ENCODE peak calls at places on chromosomes 1 and 21, in six cellular contexts. One of them, this sample, is unnamed. For H3K4me1, the result is how much of the 10 kb centered on the place peaks cover.

GRCh38 chr1:32334864-32335618 is 992 bp downstream of the MARCKSL1 start:
- DNase-seq in right lobe of liver: peak
- DNase-seq in IMR-90: peak
- DNase-seq in heart left ventricle: peak
- DNase-seq in prostate gland: no peak
- DNase-seq in sigmoid colon: peak
- DNase-seq in this sample: peak

GRCh38 chr1:224852901-224853568 is 76.4 kb upstream of the DNAH14 start:
- DNase-seq in right lobe of liver: no peak
- DNase-seq in IMR-90: peak
- DNase-seq in heart left ventricle: no peak
- DNase-seq in prostate gland: no peak
- DNase-seq in sigmoid colon: no peak
- DNase-seq in this sample: no peak

GRCh38 chr1:45673956-45674355 is 12.4 kb downstream of the GPBP1L1 start:
- DNase-seq in right lobe of liver: no peak
- DNase-seq in IMR-90: peak
- DNase-seq in heart left ventricle: no peak
- DNase-seq in prostate gland: no peak
- DNase-seq in sigmoid colon: no peak
- DNase-seq in this sample: no peak

GRCh38 chr1:229624521-229624905 is 1.4 kb downstream of the TAF5L start:
- DNase-seq in right lobe of liver: no peak
- DNase-seq in IMR-90: no peak
- DNase-seq in heart left ventricle: no peak
- DNase-seq in prostate gland: no peak
- DNase-seq in sigmoid colon: no peak
- DNase-seq in this sample: no peak

GRCh38 chr1:185420588-185421081 is 103.6 kb upstream of the IVNS1ABP start:
- DNase-seq in right lobe of liver: no peak
- DNase-seq in IMR-90: no peak
- DNase-seq in heart left ventricle: no peak
- DNase-seq in prostate gland: no peak
- DNase-seq in sigmoid colon: no peak
- DNase-seq in this sample: no peak

GRCh38 chr1:54480201-54480848 is 67.7 kb upstream of the ACOT11 start:
- DNase-seq in right lobe of liver: no peak
- DNase-seq in IMR-90: no peak
- DNase-seq in heart left ventricle: no peak
- DNase-seq in prostate gland: no peak
- DNase-seq in sigmoid colon: no peak
- DNase-seq in this sample: no peak

GRCh38 chr1:229888157-229888556 is 178.9 kb upstream of the GALNT2 start:
- DNase-seq in right lobe of liver: no peak
- DNase-seq in IMR-90: no peak
- DNase-seq in heart left ventricle: no peak
- DNase-seq in prostate gland: no peak
- DNase-seq in sigmoid colon: no peak
- DNase-seq in this sample: no peak

GRCh38 chr1:59699227-59699847 is 115.4 kb upstream of the HOOK1 start:
- DNase-seq in right lobe of liver: no peak
- DNase-seq in IMR-90: peak
- DNase-seq in heart left ventricle: no peak
- DNase-seq in prostate gland: no peak
- DNase-seq in sigmoid colon: no peak
- DNase-seq in this sample: no peak

GRCh38 chr1:3049164-3049563 is 19.8 kb upstream of the PRDM16 start:
- DNase-seq in right lobe of liver: no peak
- DNase-seq in IMR-90: no peak
- DNase-seq in heart left ventricle: no peak
- DNase-seq in prostate gland: no peak
- DNase-seq in sigmoid colon: peak
- DNase-seq in this sample: no peak

GRCh38 chr1:35386290-35386689 is 117.8 kb downstream of the ZMYM4 start:
- DNase-seq in right lobe of liver: no peak
- DNase-seq in IMR-90: no peak
- DNase-seq in heart left ventricle: no peak
- DNase-seq in prostate gland: no peak
- DNase-seq in sigmoid colon: no peak
- DNase-seq in this sample: no peak

GRCh38 chr1:52057876-52058275 is 1.8 kb downstream of the BTF3L4 start:
- DNase-seq in right lobe of liver: no peak
- DNase-seq in IMR-90: no peak
- DNase-seq in heart left ventricle: no peak
- DNase-seq in prostate gland: no peak
- DNase-seq in sigmoid colon: no peak
- DNase-seq in this sample: no peak

GRCh38 chr21:18244721-18245486 is at the start of gene CHODL:
- DNase-seq in right lobe of liver: no peak
- DNase-seq in IMR-90: no peak
- DNase-seq in heart left ventricle: no peak
- DNase-seq in prostate gland: no peak
- DNase-seq in sigmoid colon: no peak
- DNase-seq in this sample: no peak

GRCh38 chr1:210568631-210569030 is 239.9 kb downstream of the HHAT start:
- DNase-seq in right lobe of liver: no peak
- DNase-seq in IMR-90: no peak
- DNase-seq in heart left ventricle: no peak
- DNase-seq in prostate gland: no peak
- DNase-seq in sigmoid colon: no peak
- DNase-seq in this sample: no peak

GRCh38 chr1:162687870-162688269 is 55.6 kb downstream of the DDR2 start:
- DNase-seq in right lobe of liver: peak
- DNase-seq in IMR-90: no peak
- DNase-seq in heart left ventricle: no peak
- DNase-seq in prostate gland: no peak
- DNase-seq in sigmoid colon: peak
- DNase-seq in this sample: no peak

GRCh38 chr1:221284028-221284427 is 404.8 kb downstream of the HLX start:
- DNase-seq in right lobe of liver: no peak
- DNase-seq in IMR-90: peak
- DNase-seq in heart left ventricle: no peak
- DNase-seq in prostate gland: no peak
- DNase-seq in sigmoid colon: no peak
- DNase-seq in this sample: no peak

GRCh38 chr21:36437745-36438128 is 42.2 kb downstream of the CLDN14 start:
- DNase-seq in right lobe of liver: no peak
- DNase-seq in IMR-90: peak
- DNase-seq in heart left ventricle: no peak
- DNase-seq in prostate gland: no peak
- DNase-seq in sigmoid colon: no peak
- DNase-seq in this sample: no peak

GRCh38 chr21:44537930-44538911 is 1.8 kb downstream of the KRTAP10-1 start:
- DNase-seq in right lobe of liver: peak
- DNase-seq in IMR-90: no peak
- DNase-seq in heart left ventricle: no peak
- DNase-seq in prostate gland: no peak
- DNase-seq in sigmoid colon: peak
- DNase-seq in this sample: peak

GRCh38 chr1:105204836-105205371 is 1455.2 kb downstream of the AMY1C start:
- DNase-seq in right lobe of liver: no peak
- DNase-seq in IMR-90: no peak
- DNase-seq in heart left ventricle: no peak
- DNase-seq in prostate gland: no peak
- DNase-seq in sigmoid colon: no peak
- DNase-seq in this sample: no peak

GRCh38 chr21:36156815-36157670 is at the start of gene DOP1B:
- DNase-seq in right lobe of liver: peak
- DNase-seq in IMR-90: no peak
- DNase-seq in heart left ventricle: no peak
- DNase-seq in prostate gland: no peak
- DNase-seq in sigmoid colon: no peak
- DNase-seq in this sample: peak

GRCh38 chr21:44842721-44843445 is 25.0 kb upstream of the SUMO3 start:
- DNase-seq in right lobe of liver: no peak
- DNase-seq in IMR-90: no peak
- DNase-seq in heart left ventricle: no peak
- DNase-seq in prostate gland: no peak
- DNase-seq in sigmoid colon: no peak
- DNase-seq in this sample: no peak

GRCh38 chr1:236160540-236161127 is 18.3 kb downstream of the GPR137B start:
- DNase-seq in right lobe of liver: no peak
- DNase-seq in IMR-90: no peak
- DNase-seq in heart left ventricle: no peak
- DNase-seq in prostate gland: no peak
- DNase-seq in sigmoid colon: peak
- DNase-seq in this sample: no peak

GRCh38 chr1:84217239-84217638 is 73.2 kb downstream of the PRKACB start:
- DNase-seq in right lobe of liver: no peak
- DNase-seq in IMR-90: no peak
- DNase-seq in heart left ventricle: no peak
- DNase-seq in prostate gland: no peak
- DNase-seq in sigmoid colon: no peak
- DNase-seq in this sample: no peak

GRCh38 chr1:196603651-196604050 is 4.6 kb downstream of the KCNT2 start:
- DNase-seq in right lobe of liver: no peak
- DNase-seq in IMR-90: no peak
- DNase-seq in heart left ventricle: no peak
- DNase-seq in prostate gland: no peak
- DNase-seq in sigmoid colon: no peak
- DNase-seq in this sample: no peak

GRCh38 chr1:196611873-196612272 is 3.6 kb upstream of the KCNT2 start:
- DNase-seq in right lobe of liver: no peak
- DNase-seq in IMR-90: no peak
- DNase-seq in heart left ventricle: no peak
- DNase-seq in prostate gland: no peak
- DNase-seq in sigmoid colon: no peak
- DNase-seq in this sample: no peak

GRCh38 chr1:196607940-196608339 is 300 bp downstream of the KCNT2 start:
- DNase-seq in right lobe of liver: no peak
- DNase-seq in IMR-90: no peak
- DNase-seq in heart left ventricle: no peak
- DNase-seq in prostate gland: no peak
- DNase-seq in sigmoid colon: no peak
- DNase-seq in this sample: no peak

GRCh38 chr1:196609114-196609737 is 986 bp upstream of the KCNT2 start:
- DNase-seq in right lobe of liver: peak
- DNase-seq in IMR-90: peak
- DNase-seq in heart left ventricle: no peak
- DNase-seq in prostate gland: no peak
- DNase-seq in sigmoid colon: peak
- DNase-seq in this sample: no peak

DNA sequence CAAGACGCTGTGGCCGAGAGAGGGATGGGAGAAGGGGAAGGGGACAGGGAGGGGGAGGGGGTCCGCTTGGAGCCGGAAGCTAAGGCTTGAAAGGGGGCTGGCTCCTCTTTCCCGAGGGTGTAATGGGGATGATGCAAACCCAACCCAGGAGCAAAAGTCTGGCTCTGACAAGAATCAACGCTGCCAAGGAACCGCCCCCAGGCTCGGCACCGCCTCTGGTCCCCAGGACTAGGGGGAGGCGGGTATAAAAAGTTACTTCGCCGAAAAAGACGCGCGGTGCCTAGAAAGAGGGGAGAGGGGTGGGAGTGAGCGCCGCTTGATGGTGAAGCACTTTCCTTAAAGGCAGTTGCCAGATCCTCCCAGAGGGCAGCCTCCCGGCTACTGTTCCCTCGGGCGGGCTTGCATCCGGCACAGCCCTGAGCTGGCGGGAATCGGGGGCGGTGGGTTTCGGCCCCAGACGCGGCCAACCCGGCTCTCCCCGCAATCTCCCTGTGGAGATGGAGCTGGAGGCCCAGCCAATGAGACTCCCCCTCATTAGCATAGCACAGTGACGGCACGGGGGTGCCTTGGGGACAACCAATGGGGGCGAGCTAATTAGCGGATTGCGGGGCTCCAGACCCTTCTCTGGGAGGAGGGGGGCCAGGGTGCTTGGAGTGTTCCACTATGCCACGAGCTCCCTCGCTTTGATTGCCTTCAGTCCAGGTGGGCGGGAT is at the start of gene KCNT2:
- DNase-seq in right lobe of liver: peak
- DNase-seq in IMR-90: peak
- DNase-seq in heart left ventricle: peak
- DNase-seq in prostate gland: peak
- DNase-seq in sigmoid colon: peak
- DNase-seq in this sample: peak
- TF ChIP-seq CTCF in right lobe of liver: no peak
- TF ChIP-seq CTCF in IMR-90: no peak
- TF ChIP-seq CTCF in heart left ventricle: no peak
- TF ChIP-seq CTCF in prostate gland: no peak
- TF ChIP-seq CTCF in sigmoid colon: no peak
- TF ChIP-seq CTCF in this sample: no peak

DNA sequence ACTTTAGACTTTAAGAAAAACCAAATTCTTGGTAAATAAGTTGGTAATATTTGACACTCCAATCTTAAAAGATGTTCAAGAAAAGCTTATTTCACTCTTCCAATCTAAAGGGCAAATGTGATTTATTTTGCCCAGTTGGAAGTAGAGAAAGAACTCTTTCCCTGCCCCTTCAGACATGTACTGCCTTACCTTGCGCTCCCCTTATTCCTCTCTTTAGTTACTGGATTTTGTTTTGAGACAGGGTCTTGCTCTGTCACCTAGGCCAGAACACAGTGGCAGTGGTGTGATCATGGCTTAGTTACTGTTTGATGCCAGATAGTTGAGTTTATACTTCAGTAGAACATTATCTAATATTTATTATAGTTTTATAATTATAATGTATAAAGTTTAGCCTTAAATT is 27.5 kb downstream of the FUBP1 start:
- DNase-seq in right lobe of liver: no peak
- DNase-seq in IMR-90: no peak
- DNase-seq in heart left ventricle: no peak
- DNase-seq in prostate gland: no peak
- DNase-seq in sigmoid colon: no peak
- DNase-seq in this sample: no peak
- H3K4me1 ChIP-seq in right lobe of liver: under half
- H3K4me1 ChIP-seq in IMR-90: under half
- H3K4me1 ChIP-seq in heart left ventricle: under half
- H3K4me1 ChIP-seq in prostate gland: under half
- H3K4me1 ChIP-seq in sigmoid colon: under half
- H3K4me1 ChIP-seq in this sample: under half

GRCh38 chr1:234608026-234608719 is 1.8 kb downstream of the IRF2BP2 start:
- DNase-seq in right lobe of liver: peak
- DNase-seq in IMR-90: peak
- DNase-seq in heart left ventricle: peak
- DNase-seq in prostate gland: peak
- DNase-seq in sigmoid colon: peak
- DNase-seq in this sample: peak
- TF ChIP-seq POLR2A in right lobe of liver: peak
- TF ChIP-seq POLR2A in IMR-90: peak
- TF ChIP-seq POLR2A in heart left ventricle: no peak
- TF ChIP-seq POLR2A in prostate gland: peak
- TF ChIP-seq POLR2A in sigmoid colon: peak
- TF ChIP-seq POLR2A in this sample: peak

DNA sequence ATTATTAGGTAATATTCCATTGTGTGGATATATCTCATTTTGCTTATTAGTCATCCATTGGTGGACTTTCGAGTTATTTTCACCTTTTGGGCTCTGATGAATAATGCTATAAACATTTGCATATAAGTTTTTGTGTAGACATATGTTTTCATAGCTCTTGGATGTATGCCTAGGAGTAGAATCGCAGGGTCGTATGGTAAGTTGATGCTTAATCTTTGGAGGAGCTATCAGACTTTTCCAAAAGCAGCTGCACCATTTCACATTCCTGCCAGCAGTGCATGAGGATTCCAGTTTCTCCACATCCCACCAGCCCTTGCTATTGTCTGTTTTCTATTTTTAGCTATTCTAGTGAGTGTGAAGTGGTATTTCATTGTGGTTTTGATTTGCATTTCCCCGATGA is 120.3 kb upstream of the TMEM51 start:
- DNase-seq in right lobe of liver: no peak
- DNase-seq in IMR-90: peak
- DNase-seq in heart left ventricle: no peak
- DNase-seq in prostate gland: no peak
- DNase-seq in sigmoid colon: no peak
- DNase-seq in this sample: no peak
- TF ChIP-seq CTCF in right lobe of liver: no peak
- TF ChIP-seq CTCF in IMR-90: peak
- TF ChIP-seq CTCF in heart left ventricle: no peak
- TF ChIP-seq CTCF in prostate gland: no peak
- TF ChIP-seq CTCF in sigmoid colon: no peak
- TF ChIP-seq CTCF in this sample: no peak